ENCODE peak calls at places on chromosomes 2 and 18, in ten cellular contexts. One of them, this sample, is unnamed.

GRCh38 chr2:71190959-71191943 is 35.7 kb downstream of the PAIP2B start:
- DNase-seq in right lobe of liver: no peak
- DNase-seq in activated CD8-positive, alpha-beta memory T cell treated with anti-CD3 and anti-CD28 coated beads, Interleukin-2, amount 50 U/mL, for 48 hours: no peak
- DNase-seq in omental fat pad: no peak
- DNase-seq in activated T-cell treated with anti-CD3 and anti-CD28 coated beads for 1 hour: no peak
- DNase-seq in NCI-H1092 treated with DMSO at 0.1 percent for 48 hours: no peak
- DNase-seq in Kasumi-1: peak
- DNase-seq in stimulated activated CD4-positive, alpha-beta T cell treated with anti-CD3 and anti-CD28 coated beads, Interleukin-1b, Interleukin-23, amount 100 ng/mL, for 4 hours: no peak
- DNase-seq in IMR-90: peak
- DNase-seq in hepatic stellate cell: no peak
- DNase-seq in this sample: no peak

GRCh38 chr2:45168731-45169338 is 159.6 kb upstream of the SIX2 start:
- DNase-seq in right lobe of liver: peak
- DNase-seq in activated CD8-positive, alpha-beta memory T cell treated with anti-CD3 and anti-CD28 coated beads, Interleukin-2, amount 50 U/mL, for 48 hours: peak
- DNase-seq in omental fat pad: no peak
- DNase-seq in activated T-cell treated with anti-CD3 and anti-CD28 coated beads for 1 hour: no peak
- DNase-seq in NCI-H1092 treated with DMSO at 0.1 percent for 48 hours: peak
- DNase-seq in Kasumi-1: no peak
- DNase-seq in stimulated activated CD4-positive, alpha-beta T cell treated with anti-CD3 and anti-CD28 coated beads, Interleukin-1b, Interleukin-23, amount 100 ng/mL, for 4 hours: no peak
- DNase-seq in IMR-90: no peak
- DNase-seq in hepatic stellate cell: no peak
- DNase-seq in this sample: no peak

GRCh38 chr2:219612605-219613286 is 14.7 kb upstream of the SLC4A3 start:
- DNase-seq in right lobe of liver: no peak
- DNase-seq in activated CD8-positive, alpha-beta memory T cell treated with anti-CD3 and anti-CD28 coated beads, Interleukin-2, amount 50 U/mL, for 48 hours: no peak
- DNase-seq in omental fat pad: no peak
- DNase-seq in activated T-cell treated with anti-CD3 and anti-CD28 coated beads for 1 hour: no peak
- DNase-seq in NCI-H1092 treated with DMSO at 0.1 percent for 48 hours: no peak
- DNase-seq in Kasumi-1: no peak
- DNase-seq in stimulated activated CD4-positive, alpha-beta T cell treated with anti-CD3 and anti-CD28 coated beads, Interleukin-1b, Interleukin-23, amount 100 ng/mL, for 4 hours: no peak
- DNase-seq in IMR-90: no peak
- DNase-seq in hepatic stellate cell: no peak
- DNase-seq in this sample: no peak

GRCh38 chr18:22490429-22490846 is 72.7 kb upstream of the CTAGE1 start:
- DNase-seq in right lobe of liver: peak
- DNase-seq in activated CD8-positive, alpha-beta memory T cell treated with anti-CD3 and anti-CD28 coated beads, Interleukin-2, amount 50 U/mL, for 48 hours: no peak
- DNase-seq in omental fat pad: no peak
- DNase-seq in activated T-cell treated with anti-CD3 and anti-CD28 coated beads for 1 hour: no peak
- DNase-seq in NCI-H1092 treated with DMSO at 0.1 percent for 48 hours: no peak
- DNase-seq in Kasumi-1: no peak
- DNase-seq in stimulated activated CD4-positive, alpha-beta T cell treated with anti-CD3 and anti-CD28 coated beads, Interleukin-1b, Interleukin-23, amount 100 ng/mL, for 4 hours: no peak
- DNase-seq in IMR-90: no peak
- DNase-seq in hepatic stellate cell: no peak
- DNase-seq in this sample: no peak

GRCh38 chr18:62637807-62638687 is 77.3 kb upstream of the PHLPP1 start:
- DNase-seq in right lobe of liver: peak
- DNase-seq in activated CD8-positive, alpha-beta memory T cell treated with anti-CD3 and anti-CD28 coated beads, Interleukin-2, amount 50 U/mL, for 48 hours: peak
- DNase-seq in omental fat pad: no peak
- DNase-seq in activated T-cell treated with anti-CD3 and anti-CD28 coated beads for 1 hour: peak
- DNase-seq in NCI-H1092 treated with DMSO at 0.1 percent for 48 hours: no peak
- DNase-seq in Kasumi-1: peak
- DNase-seq in stimulated activated CD4-positive, alpha-beta T cell treated with anti-CD3 and anti-CD28 coated beads, Interleukin-1b, Interleukin-23, amount 100 ng/mL, for 4 hours: peak
- DNase-seq in IMR-90: peak
- DNase-seq in hepatic stellate cell: no peak
- DNase-seq in this sample: peak

GRCh38 chr2:169860149-169860548 is 32.9 kb downstream of the UBR3 start:
- DNase-seq in right lobe of liver: no peak
- DNase-seq in activated CD8-positive, alpha-beta memory T cell treated with anti-CD3 and anti-CD28 coated beads, Interleukin-2, amount 50 U/mL, for 48 hours: no peak
- DNase-seq in omental fat pad: no peak
- DNase-seq in activated T-cell treated with anti-CD3 and anti-CD28 coated beads for 1 hour: no peak
- DNase-seq in NCI-H1092 treated with DMSO at 0.1 percent for 48 hours: no peak
- DNase-seq in Kasumi-1: no peak
- DNase-seq in stimulated activated CD4-positive, alpha-beta T cell treated with anti-CD3 and anti-CD28 coated beads, Interleukin-1b, Interleukin-23, amount 100 ng/mL, for 4 hours: no peak
- DNase-seq in IMR-90: no peak
- DNase-seq in hepatic stellate cell: no peak
- DNase-seq in this sample: no peak

GRCh38 chr2:106816974-106817373 is 69.0 kb downstream of the ST6GAL2 start:
- DNase-seq in right lobe of liver: peak
- DNase-seq in activated CD8-positive, alpha-beta memory T cell treated with anti-CD3 and anti-CD28 coated beads, Interleukin-2, amount 50 U/mL, for 48 hours: no peak
- DNase-seq in omental fat pad: no peak
- DNase-seq in activated T-cell treated with anti-CD3 and anti-CD28 coated beads for 1 hour: no peak
- DNase-seq in NCI-H1092 treated with DMSO at 0.1 percent for 48 hours: no peak
- DNase-seq in Kasumi-1: no peak
- DNase-seq in stimulated activated CD4-positive, alpha-beta T cell treated with anti-CD3 and anti-CD28 coated beads, Interleukin-1b, Interleukin-23, amount 100 ng/mL, for 4 hours: no peak
- DNase-seq in IMR-90: no peak
- DNase-seq in hepatic stellate cell: no peak
- DNase-seq in this sample: no peak

GRCh38 chr18:74796928-74797576 is 199.4 kb downstream of the ZNF407 start:
- DNase-seq in right lobe of liver: peak
- DNase-seq in activated CD8-positive, alpha-beta memory T cell treated with anti-CD3 and anti-CD28 coated beads, Interleukin-2, amount 50 U/mL, for 48 hours: no peak
- DNase-seq in omental fat pad: no peak
- DNase-seq in activated T-cell treated with anti-CD3 and anti-CD28 coated beads for 1 hour: no peak
- DNase-seq in NCI-H1092 treated with DMSO at 0.1 percent for 48 hours: peak
- DNase-seq in Kasumi-1: no peak
- DNase-seq in stimulated activated CD4-positive, alpha-beta T cell treated with anti-CD3 and anti-CD28 coated beads, Interleukin-1b, Interleukin-23, amount 100 ng/mL, for 4 hours: no peak
- DNase-seq in IMR-90: peak
- DNase-seq in hepatic stellate cell: peak
- DNase-seq in this sample: no peak

GRCh38 chr2:217614498-217614897 is 388.3 kb downstream of the TNS1 start:
- DNase-seq in right lobe of liver: no peak
- DNase-seq in activated CD8-positive, alpha-beta memory T cell treated with anti-CD3 and anti-CD28 coated beads, Interleukin-2, amount 50 U/mL, for 48 hours: no peak
- DNase-seq in omental fat pad: no peak
- DNase-seq in activated T-cell treated with anti-CD3 and anti-CD28 coated beads for 1 hour: no peak
- DNase-seq in NCI-H1092 treated with DMSO at 0.1 percent for 48 hours: no peak
- DNase-seq in Kasumi-1: no peak
- DNase-seq in stimulated activated CD4-positive, alpha-beta T cell treated with anti-CD3 and anti-CD28 coated beads, Interleukin-1b, Interleukin-23, amount 100 ng/mL, for 4 hours: no peak
- DNase-seq in IMR-90: peak
- DNase-seq in hepatic stellate cell: no peak
- DNase-seq in this sample: no peak

GRCh38 chr2:100247256-100248043 is 74.9 kb downstream of the LONRF2 start:
- DNase-seq in right lobe of liver: no peak
- DNase-seq in activated CD8-positive, alpha-beta memory T cell treated with anti-CD3 and anti-CD28 coated beads, Interleukin-2, amount 50 U/mL, for 48 hours: no peak
- DNase-seq in omental fat pad: no peak
- DNase-seq in activated T-cell treated with anti-CD3 and anti-CD28 coated beads for 1 hour: no peak
- DNase-seq in NCI-H1092 treated with DMSO at 0.1 percent for 48 hours: no peak
- DNase-seq in Kasumi-1: no peak
- DNase-seq in stimulated activated CD4-positive, alpha-beta T cell treated with anti-CD3 and anti-CD28 coated beads, Interleukin-1b, Interleukin-23, amount 100 ng/mL, for 4 hours: no peak
- DNase-seq in IMR-90: no peak
- DNase-seq in hepatic stellate cell: no peak
- DNase-seq in this sample: peak

GRCh38 chr2:131657895-131658768 is 130.4 kb downstream of the CCDC74A start:
- DNase-seq in right lobe of liver: no peak
- DNase-seq in activated CD8-positive, alpha-beta memory T cell treated with anti-CD3 and anti-CD28 coated beads, Interleukin-2, amount 50 U/mL, for 48 hours: no peak
- DNase-seq in omental fat pad: no peak
- DNase-seq in activated T-cell treated with anti-CD3 and anti-CD28 coated beads for 1 hour: no peak
- DNase-seq in NCI-H1092 treated with DMSO at 0.1 percent for 48 hours: no peak
- DNase-seq in Kasumi-1: no peak
- DNase-seq in stimulated activated CD4-positive, alpha-beta T cell treated with anti-CD3 and anti-CD28 coated beads, Interleukin-1b, Interleukin-23, amount 100 ng/mL, for 4 hours: no peak
- DNase-seq in IMR-90: no peak
- DNase-seq in hepatic stellate cell: no peak
- DNase-seq in this sample: no peak

GRCh38 chr2:85766214-85766613 is 12.4 kb downstream of the ATOH8 start:
- DNase-seq in right lobe of liver: no peak
- DNase-seq in activated CD8-positive, alpha-beta memory T cell treated with anti-CD3 and anti-CD28 coated beads, Interleukin-2, amount 50 U/mL, for 48 hours: no peak
- DNase-seq in omental fat pad: no peak
- DNase-seq in activated T-cell treated with anti-CD3 and anti-CD28 coated beads for 1 hour: no peak
- DNase-seq in NCI-H1092 treated with DMSO at 0.1 percent for 48 hours: no peak
- DNase-seq in Kasumi-1: peak
- DNase-seq in stimulated activated CD4-positive, alpha-beta T cell treated with anti-CD3 and anti-CD28 coated beads, Interleukin-1b, Interleukin-23, amount 100 ng/mL, for 4 hours: no peak
- DNase-seq in IMR-90: no peak
- DNase-seq in hepatic stellate cell: no peak
- DNase-seq in this sample: no peak

GRCh38 chr2:119366649-119367471 is at the start of the genes C2orf76 and DBI:
- DNase-seq in right lobe of liver: peak
- DNase-seq in activated CD8-positive, alpha-beta memory T cell treated with anti-CD3 and anti-CD28 coated beads, Interleukin-2, amount 50 U/mL, for 48 hours: peak
- DNase-seq in omental fat pad: peak
- DNase-seq in activated T-cell treated with anti-CD3 and anti-CD28 coated beads for 1 hour: peak
- DNase-seq in NCI-H1092 treated with DMSO at 0.1 percent for 48 hours: peak
- DNase-seq in Kasumi-1: peak
- DNase-seq in stimulated activated CD4-positive, alpha-beta T cell treated with anti-CD3 and anti-CD28 coated beads, Interleukin-1b, Interleukin-23, amount 100 ng/mL, for 4 hours: peak
- DNase-seq in IMR-90: peak
- DNase-seq in hepatic stellate cell: peak
- DNase-seq in this sample: peak